ENCODE peak calls at places on chromosomes 4 and X, in nine cellular contexts. P is aorta; W is spleen; Z is SJSA1; E is GM06990; F is right lobe of liver; T is osteoblast; H is CD4-positive, alpha-beta memory T cell; C is mesenchymal stem cell. X is an unnamed sample. For H3K27me3, the result is how much of the 10 kb centered on the place peaks cover.

GRCh38 chr4:71202703-71203102 is 136.1 kb upstream of the SLC4A4 start:
- DNase-seq in P (no peak), W (no peak), Z (no peak), E (no peak), F (no peak), T (no peak), H (no peak), C (peak), X (no peak)

GRCh38 chr4:142556613-142557012 is 289.5 kb downstream of the INPP4B start:
- DNase-seq in P (no peak), W (no peak), Z (no peak), E (no peak), F (no peak), T (no peak), H (no peak), C (no peak), X (no peak)

GRCh38 chr4:177235026-177235425 is 74.6 kb upstream of the NEIL3 start:
- DNase-seq in P (no peak), W (no peak), Z (no peak), E (no peak), F (no peak), T (no peak), H (no peak), C (peak), X (no peak)

GRCh38 chr4:83618431-83618830 is 82.5 kb downstream of the GPAT3 start:
- DNase-seq in P (no peak), W (no peak), Z (no peak), E (no peak), F (no peak), T (peak), H (no peak), C (peak), X (peak)

GRCh38 chr4:183995489-183996049 is 90.5 kb downstream of the STOX2 start:
- DNase-seq in P (no peak), W (no peak), Z (no peak), E (no peak), F (no peak), T (no peak), H (no peak), C (peak), X (no peak)

GRCh38 chrX:17535229-17535628 is 160.2 kb downstream of the NHS start:
- DNase-seq in P (no peak), W (no peak), Z (peak), E (no peak), F (no peak), T (peak), H (no peak), C (no peak), X (no peak)

GRCh38 chr4:183383606-183384005 is 60.8 kb upstream of the CDKN2AIP start:
- DNase-seq in P (no peak), W (no peak), Z (no peak), E (no peak), F (no peak), T (no peak), H (no peak), C (no peak), X (peak)

GRCh38 chrX:48911407-48912182 is at the start of gene SLC35A2:
- DNase-seq in P (peak), W (peak), Z (peak), E (peak), F (peak), T (peak), H (peak), C (peak), X (peak)

GRCh38 chr4:29046166-29046565 is 1674.0 kb upstream of the PCDH7 start:
- DNase-seq in P (no peak), W (no peak), Z (no peak), E (no peak), F (no peak), T (no peak), H (no peak), C (peak), X (no peak)

GRCh38 chr4:106062452-106062875 is 167.2 kb downstream of the NPNT start:
- DNase-seq in P (no peak), W (no peak), Z (peak), E (no peak), F (no peak), T (no peak), H (no peak), C (peak), X (no peak)

GRCh38 chr4:177461606-177462005 is 19.4 kb upstream of the AGA start:
- DNase-seq in P (no peak), W (no peak), Z (no peak), E (no peak), F (no peak), T (peak), H (no peak), C (no peak), X (no peak)

GRCh38 chr4:36349904-36350554 is 68.6 kb downstream of the DTHD1 start:
- DNase-seq in P (no peak), W (no peak), Z (no peak), E (no peak), F (no peak), T (no peak), H (no peak), C (no peak), X (peak)

GRCh38 chr4:26873391-26874026 is 12.9 kb downstream of the STIM2 start:
- DNase-seq in P (no peak), W (peak), Z (no peak), E (no peak), F (no peak), T (no peak), H (peak), C (no peak), X (no peak)

GRCh38 chr4:127632420-127633403 is at the start of gene INTU:
- DNase-seq in P (peak), W (peak), Z (peak), E (peak), F (peak), T (peak), H (no peak), C (peak), X (peak)

GRCh38 chrX:145817666-145818521 is at the start of gene SLITRK2:
- DNase-seq in P (peak), W (peak), Z (no peak), E (no peak), F (peak), T (no peak), H (no peak), C (no peak), X (peak)

GRCh38 chr4:88177981-88178632 is 19.7 kb upstream of the ABCG2 start:
- DNase-seq in P (no peak), W (no peak), Z (peak), E (no peak), F (no peak), T (peak), H (no peak), C (peak), X (peak)

GRCh38 chrX:51814066-51814465 is 70.8 kb downstream of the GSPT2 start:
- DNase-seq in P (no peak), W (no peak), Z (no peak), E (no peak), F (no peak), T (no peak), H (no peak), C (no peak), X (peak)

GRCh38 chr4:69707807-69708206 is 52.6 kb downstream of the SULT1B1 start:
- DNase-seq in P (no peak), W (no peak), Z (no peak), E (no peak), F (no peak), T (no peak), H (no peak), C (no peak), X (no peak)

GRCh38 chr4:9942921-9943600 is 78.2 kb downstream of the SLC2A9 start:
- DNase-seq in P (peak), W (no peak), Z (no peak), E (no peak), F (no peak), T (no peak), H (no peak), C (no peak), X (no peak)

GRCh38 chrX:22063284-22063683 is 31.2 kb downstream of the PHEX start:
- DNase-seq in P (no peak), W (no peak), Z (no peak), E (peak), F (no peak), T (no peak), H (no peak), C (no peak), X (no peak)

GRCh38 chrX:133415276-133416105 is at the start of gene GPC4:
- DNase-seq in P (peak), W (peak), Z (peak), E (peak), F (peak), T (peak), H (no peak), C (peak), X (peak)

GRCh38 chr4:37723067-37723466 is 36.9 kb upstream of the RELL1 start:
- DNase-seq in P (no peak), W (no peak), Z (no peak), E (no peak), F (no peak), T (no peak), H (no peak), C (no peak), X (no peak)

DNA sequence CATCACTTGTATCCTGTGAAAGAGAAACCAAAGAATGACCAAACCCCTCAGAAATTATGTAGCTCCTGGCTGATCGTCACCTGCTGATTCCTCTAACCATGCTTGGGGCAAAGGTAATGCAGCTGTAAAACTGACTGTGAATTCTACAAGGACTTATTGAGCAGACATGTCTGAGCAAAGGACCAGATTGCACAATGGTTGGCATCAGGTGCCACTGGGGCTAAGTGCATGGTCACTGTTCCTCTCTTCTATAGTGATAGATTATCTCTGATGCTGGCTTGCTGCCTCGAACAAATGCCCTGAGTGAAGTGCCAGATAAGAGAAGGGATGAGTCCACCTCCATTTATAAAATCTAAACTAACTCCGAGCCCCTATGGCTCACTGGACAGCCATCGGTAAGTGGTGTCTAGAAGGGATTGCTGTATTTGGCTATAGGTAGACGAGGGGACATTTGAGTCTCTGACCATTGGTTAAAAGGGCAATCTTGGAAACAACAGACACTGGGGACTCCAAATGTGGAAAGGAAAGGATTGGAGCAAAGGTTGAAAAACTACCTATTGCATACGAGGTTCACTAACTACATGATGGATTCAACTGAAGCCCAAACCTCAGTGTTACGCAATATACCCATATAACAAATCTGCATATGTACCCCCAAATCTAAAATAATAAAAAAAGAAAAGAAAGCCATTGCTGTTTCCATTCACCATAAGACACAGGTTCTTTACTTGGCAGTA is 110.8 kb upstream of the IGSF1 start:
- DNase-seq in P (no peak), W (no peak), Z (no peak), E (no peak), F (peak), T (no peak), H (no peak), C (no peak), X (no peak)
- H3K27me3 ChIP-seq in P (under half), W (under half), Z (under half), E (under half), F (under half), T (under half), H (under half), C (under half), X (under half)

DNA sequence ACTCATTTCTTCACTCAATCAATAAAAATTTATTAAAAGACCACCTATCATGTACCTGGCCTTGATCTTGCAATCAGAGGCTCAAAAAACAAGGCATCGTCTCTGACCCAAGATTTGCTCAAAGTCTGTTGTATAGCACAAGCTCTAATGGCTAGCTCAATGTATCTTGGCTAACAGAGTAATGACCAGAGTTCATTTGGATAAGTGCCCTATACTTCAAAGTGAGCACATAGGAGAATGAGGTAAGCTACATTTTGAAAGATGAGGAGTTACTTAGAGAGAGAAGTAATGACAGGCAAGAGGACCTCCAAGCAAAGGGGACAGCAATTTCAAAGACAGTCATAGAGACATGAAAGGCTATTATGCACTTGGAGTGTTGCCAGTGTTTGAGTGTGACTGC is 22.9 kb upstream of the GABRQ start:
- DNase-seq in P (no peak), W (no peak), Z (no peak), E (no peak), F (no peak), T (no peak), H (no peak), C (no peak), X (no peak)
- H3K27me3 ChIP-seq in P (under half), W (under half), Z (under half), E (under half), F (under half), T (under half), H (under half), C (under half), X (under half)

GRCh38 chr4:8726344-8726851 is 133.8 kb downstream of the CPZ start:
- DNase-seq in P (peak), W (peak), Z (no peak), E (no peak), F (peak), T (peak), H (no peak), C (no peak), X (peak)
- H3K27me3 ChIP-seq in P (under half), W (under half), Z (under half), E (under half), F (under half), T (under half), H (under half), C (under half), X (under half)

GRCh38 chrX:71949363-71949762 is 38.7 kb downstream of the NHSL2 start:
- DNase-seq in P (no peak), W (no peak), Z (no peak), E (no peak), F (no peak), T (no peak), H (no peak), C (no peak), X (peak)
- H3K27me3 ChIP-seq in P (under half), W (under half), Z (under half), E (under half), F (under half), T (under half), H (under half), C (under half), X (under half)

GRCh38 chrX:25015486-25016360 is at the start of gene ARX:
- DNase-seq in P (no peak), W (no peak), Z (no peak), E (peak), F (peak), T (no peak), H (no peak), C (peak), X (peak)

GRCh38 chrX:25016938-25017598 is 1.3 kb upstream of the ARX start:
- DNase-seq in P (no peak), W (no peak), Z (no peak), E (no peak), F (no peak), T (no peak), H (no peak), C (no peak), X (no peak)

GRCh38 chrX:25014366-25014838 is 1.4 kb downstream of the ARX start:
- DNase-seq in P (no peak), W (no peak), Z (no peak), E (no peak), F (no peak), T (no peak), H (no peak), C (no peak), X (peak)

GRCh38 chrX:25017667-25018247 is 2.0 kb upstream of the ARX start:
- DNase-seq in P (no peak), W (no peak), Z (no peak), E (no peak), F (no peak), T (no peak), H (no peak), C (no peak), X (peak)

DNA sequence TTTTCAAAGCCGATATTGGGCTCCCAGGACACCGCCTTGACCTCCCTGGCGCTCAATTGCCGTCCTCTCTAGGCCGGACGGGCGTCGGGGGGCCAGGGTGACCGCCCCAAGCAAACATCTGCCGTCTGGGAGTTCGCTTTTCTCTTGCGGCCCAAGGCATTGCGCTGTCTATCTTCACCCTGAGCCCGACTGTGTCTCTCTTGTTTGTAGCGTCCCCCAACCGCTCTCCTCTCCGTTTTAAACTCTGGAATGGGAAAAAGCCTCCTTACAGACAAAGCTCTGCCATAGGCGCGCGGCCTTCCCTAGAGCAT is 551 bp upstream of the ARX start:
- DNase-seq in P (no peak), W (no peak), Z (no peak), E (no peak), F (no peak), T (no peak), H (no peak), C (no peak), X (peak)
- H3K27me3 ChIP-seq in P (under half), W (half or more), Z (under half), E (under half), F (under half), T (half or more), H (under half), C (half or more), X (under half)

X was measured in upper lobe of left lung.